ENCODE peak calls at places on chromosomes 4 and X, in five cellular contexts. T is retina, L is cortex of kidney, J is HEK293T, M is Peyer's patch. I is an unnamed sample.

GRCh38 chr4:91366561-91366960 is 937.2 kb upstream of the GRID2 start:
- DNase-seq in J (no peak), M (no peak), T (no peak), L (no peak), I (no peak)

GRCh38 chr4:169327951-169328350 is 57.2 kb upstream of the SH3RF1 start:
- DNase-seq in L (no peak), J (no peak), M (no peak), T (no peak), I (no peak)

GRCh38 chr4:56817840-56818491 is 3.5 kb downstream of the SPINK2 start:
- DNase-seq in M (no peak), T (no peak), L (no peak), J (no peak), I (no peak)

GRCh38 chr4:5361968-5362367 is 310.7 kb downstream of the STK32B start:
- DNase-seq in M (no peak), L (no peak), T (no peak), J (no peak), I (no peak)

GRCh38 chr4:1055721-1056590 is 44.5 kb downstream of the FGFRL1 start:
- DNase-seq in J (no peak), T (peak), M (peak), L (no peak), I (no peak)

GRCh38 chr4:185210102-185210981 is 944 bp downstream of the SNX25 start:
- DNase-seq in L (peak), M (peak), T (peak), J (peak), I (peak)

GRCh38 chrX:9312922-9313867 is 151.7 kb upstream of the TBL1X start:
- DNase-seq in M (peak), T (no peak), J (peak), L (no peak), I (no peak)

GRCh38 chr4:142265536-142265935 is 580.6 kb downstream of the INPP4B start:
- DNase-seq in M (no peak), L (no peak), T (no peak), J (no peak), I (no peak)

GRCh38 chr4:92599044-92599443 is 295.3 kb downstream of the GRID2 start:
- DNase-seq in J (no peak), L (no peak), T (no peak), M (no peak), I (no peak)

GRCh38 chr4:142372570-142373300 is 473.4 kb downstream of the INPP4B start:
- DNase-seq in M (no peak), L (no peak), T (no peak), J (no peak), I (no peak)

GRCh38 chr4:16269742-16270522 is 43.7 kb upstream of the TAPT1 start:
- DNase-seq in J (no peak), T (no peak), M (no peak), L (no peak), I (no peak)

GRCh38 chr4:76947369-76947768 is 2.2 kb upstream of the SEPTIN11 start:
- DNase-seq in J (no peak), T (no peak), L (no peak), M (no peak), I (no peak)

GRCh38 chr4:87989765-87990164 is 14.3 kb downstream of the SPP1 start:
- DNase-seq in T (no peak), J (no peak), L (no peak), M (no peak), I (no peak)

GRCh38 chr4:166839615-166840251 is 394.6 kb downstream of the SPOCK3 start:
- DNase-seq in T (no peak), J (no peak), M (no peak), L (no peak), I (no peak)

GRCh38 chr4:77190053-77190452 is 33.0 kb downstream of the CCNG2 start:
- DNase-seq in L (no peak), T (no peak), J (no peak), M (no peak), I (no peak)

GRCh38 chr4:152564336-152564735 is 28.4 kb upstream of the FBXW7 start:
- DNase-seq in T (no peak), L (no peak), M (no peak), J (no peak), I (no peak)

GRCh38 chr4:147586637-147587036 is 30.6 kb upstream of the TMEM184C start:
- DNase-seq in M (no peak), L (no peak), J (no peak), T (peak), I (no peak)

GRCh38 chr4:25030283-25031076 is at the start of gene LGI2:
- DNase-seq in T (peak), L (no peak), M (no peak), J (peak), I (no peak)

GRCh38 chr4:175971393-175972179 is 94.1 kb upstream of the WDR17 start:
- DNase-seq in L (no peak), M (no peak), J (no peak), T (peak), I (no peak)

GRCh38 chr4:7897811-7898210 is 41.9 kb downstream of the AFAP1 start:
- DNase-seq in T (no peak), J (no peak), M (no peak), L (no peak), I (no peak)

GRCh38 chrX:66049056-66049455 is 9.2 kb upstream of the VSIG4 start:
- DNase-seq in M (no peak), T (no peak), L (no peak), J (no peak), I (no peak)

GRCh38 chr4:21697583-21697982 is 251.0 kb downstream of the KCNIP4 start:
- DNase-seq in J (no peak), T (peak), M (no peak), L (no peak), I (peak)

GRCh38 chrX:56798866-56799864 is 70.1 kb downstream of the NBDY start:
- DNase-seq in J (no peak), L (no peak), T (peak), M (peak), I (peak)

GRCh38 chrX:826448-826847 is 195.9 kb downstream of the SHOX start:
- DNase-seq in T (no peak), L (no peak), M (no peak), J (no peak), I (no peak)

GRCh38 chr4:15781427-15782095 is 3.4 kb downstream of the CD38 start:
- DNase-seq in T (no peak), J (no peak), M (no peak), L (no peak), I (no peak)

GRCh38 chr4:24794916-24795665 is at the start of gene SOD3:
- DNase-seq in L (no peak), M (peak), J (no peak), T (peak), I (peak)

GRCh38 chrX:136447968-136448367 is 39.8 kb upstream of the BRS3 start:
- DNase-seq in M (no peak), L (no peak), T (no peak), J (no peak), I (no peak)

GRCh38 chrX:70988425-70988824 is 57.5 kb upstream of the SLC7A3 start:
- DNase-seq in L (no peak), T (no peak), M (no peak), J (no peak), I (no peak)

GRCh38 chr4:153222790-153223417 is 18.7 kb downstream of the TRIM2 start:
- DNase-seq in T (peak), L (no peak), J (peak), M (peak), I (peak)

GRCh38 chr4:119027815-119028214 is 107.8 kb upstream of the MYOZ2 start:
- DNase-seq in L (no peak), M (no peak), J (no peak), T (no peak), I (no peak)

GRCh38 chr4:41655177-41655576 is 93.3 kb downstream of the PHOX2B start:
- DNase-seq in T (no peak), M (no peak), L (no peak), J (no peak), I (no peak)

GRCh38 chr4:8362483-8362882 is 78.0 kb downstream of the ACOX3 start:
- DNase-seq in M (no peak), T (no peak), J (no peak), L (no peak), I (no peak)

GRCh38 chr4:54661686-54662085 is 3.9 kb downstream of the KIT start:
- DNase-seq in J (no peak), M (no peak), T (no peak), L (no peak), I (no peak)

GRCh38 chr4:131499139-131499873 is 1649.8 kb upstream of the PCDH10 start:
- DNase-seq in T (no peak), J (no peak), M (no peak), L (no peak), I (no peak)

GRCh38 chr4:146943691-146944375 is 1.8 kb downstream of the TTC29 start:
- DNase-seq in T (no peak), J (no peak), M (no peak), L (no peak), I (no peak)

GRCh38 chr4:101175896-101176676 is 171.2 kb downstream of the PPP3CA start:
- DNase-seq in J (no peak), M (no peak), T (no peak), L (no peak), I (no peak)

GRCh38 chrX:114970806-114971205 is 46.6 kb downstream of the IL13RA2 start:
- DNase-seq in T (no peak), M (no peak), J (no peak), L (no peak), I (no peak)

GRCh38 chr4:41154814-41155177 is 59.5 kb downstream of the APBB2 start:
- DNase-seq in M (no peak), J (no peak), T (no peak), L (no peak), I (no peak)

I was measured in SK-N-DZ.